ENCODE peak calls at places on chromosomes 4 and X, in eight cellular contexts. R is activated CD4-positive, alpha-beta T cell treated with anti-CD3 and anti-CD28 coated beads, Interleukin-2, amount 50 U/mL, for 48 hours; A is progenitor cell of endocrine pancreas; K is AG04450; Y is ecto neural progenitor cell; M is NCI-H774; I is lower lobe of right lung; O is Right ventricle myocardium superior. Q is an unnamed sample.

GRCh38 chrX:48890296-48890925 is 7.2 kb downstream of the TIMM17B start:
- DNase-seq in R (no peak), A (no peak), K (no peak), Y (no peak), M (no peak), I (no peak), O (no peak), Q (no peak)

GRCh38 chrX:115679460-115679859 is 118.5 kb downstream of the PLS3 start:
- DNase-seq in R (no peak), A (no peak), K (no peak), Y (no peak), M (peak), I (no peak), O (no peak), Q (peak)

GRCh38 chr4:119028296-119028695 is 107.3 kb upstream of the MYOZ2 start:
- DNase-seq in R (no peak), A (no peak), K (no peak), Y (no peak), M (no peak), I (no peak), O (no peak), Q (no peak)

GRCh38 chrX:10166731-10167149 is 10.0 kb downstream of the CLCN4 start:
- DNase-seq in R (no peak), A (no peak), K (no peak), Y (no peak), M (no peak), I (peak), O (peak), Q (no peak)

GRCh38 chrX:18617351-18617750 is 54.6 kb downstream of the RS1 start:
- DNase-seq in R (no peak), A (no peak), K (peak), Y (no peak), M (no peak), I (no peak), O (no peak), Q (no peak)

GRCh38 chrX:150099316-150099715 is 161.0 kb upstream of the EOLA2 start:
- DNase-seq in R (no peak), A (no peak), K (no peak), Y (peak), M (no peak), I (no peak), O (no peak), Q (no peak)

GRCh38 chr4:170274616-170275015 is 184.9 kb upstream of the AADAT start:
- DNase-seq in R (no peak), A (no peak), K (no peak), Y (no peak), M (no peak), I (no peak), O (no peak), Q (no peak)

GRCh38 chrX:131067216-131067615 is 9.1 kb downstream of the ARHGAP36 start:
- DNase-seq in R (no peak), A (no peak), K (no peak), Y (no peak), M (no peak), I (no peak), O (no peak), Q (no peak)

GRCh38 chr4:1080961-1081688 is 32.2 kb downstream of the RNF212 start:
- DNase-seq in R (peak), A (no peak), K (no peak), Y (no peak), M (no peak), I (no peak), O (no peak), Q (no peak)

GRCh38 chr4:113467581-113467980 is 294.0 kb downstream of the CAMK2D start:
- DNase-seq in R (no peak), A (no peak), K (no peak), Y (no peak), M (no peak), I (no peak), O (no peak), Q (no peak)

GRCh38 chr4:16685536-16685935 is 212.9 kb downstream of the LDB2 start:
- DNase-seq in R (no peak), A (no peak), K (no peak), Y (no peak), M (no peak), I (no peak), O (no peak), Q (no peak)

GRCh38 chr4:107561481-107561880 is 158.6 kb downstream of the PAPSS1 start:
- DNase-seq in R (no peak), A (no peak), K (no peak), Y (no peak), M (no peak), I (no peak), O (no peak), Q (no peak)

GRCh38 chrX:133856819-133857218 is 128.6 kb downstream of the GPC3 start:
- DNase-seq in R (no peak), A (no peak), K (no peak), Y (no peak), M (no peak), I (no peak), O (no peak), Q (no peak)

GRCh38 chr4:98448923-98449322 is 187.7 kb downstream of the RAP1GDS1 start:
- DNase-seq in R (no peak), A (no peak), K (no peak), Y (no peak), M (no peak), I (no peak), O (no peak), Q (no peak)

GRCh38 chr4:75995727-75996126 is 5.0 kb upstream of the SDAD1 start:
- DNase-seq in R (no peak), A (no peak), K (no peak), Y (no peak), M (peak), I (no peak), O (no peak), Q (peak)

GRCh38 chr4:146450524-146450923 is 71.2 kb downstream of the SLC10A7 start:
- DNase-seq in R (no peak), A (no peak), K (no peak), Y (no peak), M (no peak), I (no peak), O (no peak), Q (no peak)

GRCh38 chr4:107279729-107280128 is 243.6 kb upstream of the DKK2 start:
- DNase-seq in R (no peak), A (no peak), K (no peak), Y (no peak), M (no peak), I (no peak), O (no peak), Q (no peak)